ENCODE peak calls at places on chromosomes 11 and 22, in nine cellular contexts. S, J, F, C, X, Z, V, U and N are unnamed samples.

GRCh38 chr11:28463826-28464225 is 355.6 kb downstream of the METTL15 start:
- DNase-seq in S (no peak), J (peak; percentile 80), F (peak; percentile 88), C (peak; percentile 22), X (peak; percentile 13), Z (no peak), V (peak; percentile 17), U (no peak), N (no peak)

GRCh38 chr11:109851780-109852390 is 241.3 kb upstream of the ZC3H12C start:
- DNase-seq in S (no peak), J (peak; percentile 63), F (no peak), C (peak; percentile 36), X (no peak), Z (peak; percentile 16), V (peak; percentile 58), U (no peak), N (no peak)

GRCh38 chr11:20991471-20991870 is 322.1 kb downstream of the NELL1 start:
- DNase-seq in S (no peak), J (no peak), F (no peak), C (no peak), X (no peak), Z (no peak), V (peak; percentile 6), U (no peak), N (no peak)

GRCh38 chr11:43557553-43558031 is 122.9 kb upstream of the HSD17B12 start:
- DNase-seq in S (no peak), J (no peak), F (no peak), C (no peak), X (no peak), Z (peak; percentile 14), V (no peak), U (no peak), N (no peak)

GRCh38 chr22:29154364-29155048 is 51.2 kb upstream of the EMID1 start:
- DNase-seq in S (peak; percentile 79), J (peak; percentile 55), F (peak; percentile 15), C (peak; percentile 50), X (peak; percentile 18), Z (peak; percentile 64), V (peak; percentile 66), U (peak; percentile 90), N (no peak)

GRCh38 chr11:2816941-2817421 is 68.6 kb downstream of the CDKN1C start:
- DNase-seq in S (no peak), J (peak; percentile 86), F (peak; percentile 66), C (peak; percentile 71), X (peak; percentile 57), Z (peak; percentile 64), V (no peak), U (no peak), N (peak; percentile 59)

GRCh38 chr22:29369460-29369859 is 18.9 kb downstream of the AP1B1 start:
- DNase-seq in S (peak; percentile 44), J (peak; percentile 87), F (no peak), C (peak; percentile 82), X (peak; percentile 73), Z (peak; percentile 74), V (peak; percentile 76), U (no peak), N (peak; percentile 12)

GRCh38 chr22:22865311-22866072 is 22.1 kb upstream of the IGLL5 start:
- DNase-seq in S (no peak), J (no peak), F (no peak), C (no peak), X (no peak), Z (peak; percentile 27), V (no peak), U (no peak), N (no peak)

GRCh38 chr22:42944409-42944808 is 70.5 kb downstream of the PACSIN2 start:
- DNase-seq in S (no peak), J (no peak), F (no peak), C (no peak), X (no peak), Z (no peak), V (no peak), U (no peak), N (no peak)

GRCh38 chr11:73072935-73073481 is 69.1 kb downstream of the FCHSD2 start:
- DNase-seq in S (no peak), J (peak; percentile 15), F (no peak), C (peak; percentile 31), X (no peak), Z (peak; percentile 51), V (peak; percentile 38), U (no peak), N (no peak)

GRCh38 chr22:44091021-44091721 is 67.1 kb downstream of the PARVB start:
- DNase-seq in S (no peak), J (peak; percentile 12), F (no peak), C (peak; percentile 9), X (no peak), Z (peak; percentile 31), V (peak; percentile 46), U (no peak), N (no peak)

GRCh38 chr11:8705171-8705570 is 22.6 kb downstream of the RPL27A start:
- DNase-seq in S (no peak), J (no peak), F (no peak), C (no peak), X (no peak), Z (no peak), V (no peak), U (no peak), N (no peak)

DNA sequence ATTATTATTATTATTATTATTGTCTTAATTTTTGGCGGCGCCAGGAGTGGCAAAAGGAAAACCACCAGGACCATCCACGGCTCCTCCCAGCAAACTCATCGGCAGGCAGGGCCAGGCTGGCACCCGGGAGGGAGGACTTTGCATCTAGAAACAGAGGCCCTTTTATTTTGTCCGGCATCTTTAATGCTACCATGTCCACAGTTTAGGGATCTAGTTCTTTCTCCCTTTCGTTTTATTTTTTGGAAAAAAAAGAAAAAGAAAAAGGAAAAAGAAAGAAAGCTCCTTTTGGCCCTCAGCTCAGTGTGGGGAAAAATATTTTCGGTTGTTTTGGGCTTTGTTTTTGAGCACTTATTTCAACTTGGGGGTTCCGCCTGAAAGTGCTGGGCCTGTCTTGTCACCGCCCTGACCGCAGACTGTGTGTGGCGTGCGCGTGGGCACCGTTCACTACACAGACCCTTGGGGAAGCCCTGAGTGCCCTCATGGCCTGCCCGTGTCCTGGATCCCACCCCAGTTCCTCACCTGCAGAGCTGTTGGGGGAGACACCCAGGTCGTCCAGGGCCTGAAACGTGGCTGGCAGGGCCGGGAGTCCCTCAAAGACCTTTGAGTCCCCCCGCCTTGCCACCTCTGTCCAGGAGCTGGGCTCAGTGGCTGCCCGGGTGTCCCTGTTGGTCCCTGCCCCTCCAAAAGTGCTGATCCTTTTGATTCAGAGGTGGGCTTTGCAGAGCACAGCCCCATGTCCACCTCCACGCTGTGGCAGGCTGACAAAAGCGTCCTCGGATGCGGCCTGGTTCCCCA is 69.1 kb upstream of the PPARA start:
- DNase-seq in S (no peak), J (no peak), F (no peak), C (no peak), X (no peak), Z (no peak), V (no peak), U (peak; percentile 38), N (no peak)
- H3K4me3 ChIP-seq in S (peak overlapping the region; percentile 57), J (peak overlapping the region; percentile 98), F (peak overlapping the region; percentile 56), C (peak overlapping the region; percentile 94), X (peak overlapping the region; percentile 98), Z (peak overlapping the region; percentile 28), V (peak overlapping the region; percentile 89), U (no peak overlapping the region), N (no peak overlapping the region)

DNA sequence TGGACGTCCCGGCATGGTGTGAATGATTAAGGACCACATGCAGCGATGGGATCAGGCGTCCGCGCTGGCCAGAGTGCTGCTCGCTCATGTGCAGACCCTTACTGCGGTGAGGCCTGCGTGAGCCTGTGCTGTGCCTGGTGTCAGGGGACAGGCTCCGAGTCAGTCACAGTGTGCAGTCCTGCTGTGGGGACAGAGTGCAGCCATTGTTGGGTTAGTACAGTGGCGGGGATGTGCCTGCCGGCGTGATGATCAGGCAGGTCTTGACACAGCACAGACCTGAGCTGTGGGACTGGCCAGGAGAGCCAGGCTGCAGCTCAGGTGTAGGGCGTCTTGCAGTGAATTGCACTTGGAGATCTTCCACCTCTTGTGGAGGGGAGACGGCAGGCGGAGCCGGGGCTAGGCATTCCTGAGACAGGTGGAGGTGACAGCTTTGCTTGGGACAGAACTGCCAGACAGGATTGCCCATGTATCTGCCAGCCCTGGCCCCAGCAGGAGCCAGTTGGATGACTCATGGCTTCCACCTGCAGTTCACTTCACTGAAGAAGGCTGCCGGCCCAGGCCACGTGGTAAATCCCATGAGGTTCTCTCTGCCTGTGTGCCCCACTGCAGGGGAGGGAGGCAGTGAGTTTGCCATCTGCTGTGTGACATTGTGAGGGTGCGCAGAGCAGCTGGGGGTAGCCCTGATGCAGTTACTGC is 17.3 kb downstream of the TRMU start:
- DNase-seq in S (peak; percentile 74), J (peak; percentile 58), F (no peak), C (peak; percentile 40), X (no peak), Z (peak; percentile 11), V (peak; percentile 87), U (peak; percentile 22), N (peak; percentile 43)
- TF ChIP-seq CTCF in S (no peak), J (no peak), F (no peak), C (no peak), X (no peak), Z (no peak), V (no peak), U (no peak), N (no peak)

GRCh38 chr11:116314012-116314411 is 458.8 kb downstream of the BUD13 start:
- DNase-seq in S (no peak), J (no peak), F (no peak), C (no peak), X (no peak), Z (no peak), V (no peak), U (no peak), N (no peak)

GRCh38 chr11:116311141-116311540 is 461.6 kb downstream of the BUD13 start:
- DNase-seq in S (no peak), J (no peak), F (no peak), C (no peak), X (no peak), Z (no peak), V (no peak), U (no peak), N (no peak)

GRCh38 chr11:116312560-116313340 is 460.0 kb downstream of the BUD13 start:
- DNase-seq in S (peak; percentile 84), J (peak; percentile 63), F (no peak), C (peak; percentile 2), X (peak; percentile 50), Z (peak; percentile 34), V (no peak), U (peak; percentile 71), N (peak; percentile 48)

GRCh38 chr11:116310215-116310614 is 462.6 kb downstream of the BUD13 start:
- DNase-seq in S (no peak), J (peak; percentile 84), F (no peak), C (no peak), X (peak; percentile 76), Z (peak; percentile 0), V (no peak), U (no peak), N (peak; percentile 12)

GRCh38 chr11:116309446-116309845 is 463.3 kb downstream of the BUD13 start:
- DNase-seq in S (no peak), J (peak; percentile 8), F (no peak), C (no peak), X (no peak), Z (no peak), V (no peak), U (no peak), N (no peak)
- H3K4me3 ChIP-seq in S (no peak overlapping the region), J (no peak overlapping the region), F (no peak overlapping the region), C (no peak overlapping the region), X (no peak overlapping the region), Z (no peak overlapping the region), V (no peak overlapping the region), U (no peak overlapping the region), N (no peak overlapping the region)

DNA sequence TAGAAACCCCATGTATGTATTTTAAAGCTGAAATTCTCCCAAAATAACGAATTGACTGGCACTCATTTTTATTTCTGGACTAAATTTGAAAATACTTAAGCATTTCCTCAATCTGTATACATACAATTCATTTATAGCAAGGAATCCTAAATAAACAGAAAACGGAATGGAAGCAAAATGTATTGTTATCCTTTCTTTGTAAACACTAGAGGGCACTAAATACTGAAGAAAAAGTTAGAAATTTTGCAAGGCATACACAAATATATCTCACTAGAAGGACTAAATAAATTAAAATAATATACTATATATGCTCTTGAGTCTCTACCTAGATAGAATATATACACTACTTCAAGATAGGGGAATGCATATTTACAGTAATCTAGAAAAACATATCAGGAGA is 23.1 kb upstream of the ANO5 start:
- DNase-seq in S (no peak), J (peak; percentile 1), F (no peak), C (no peak), X (no peak), Z (peak; percentile 9), V (no peak), U (no peak), N (no peak)
- TF ChIP-seq CTCF in S (no peak), J (no peak), F (no peak), C (peak; percentile 15), X (no peak), Z (peak; percentile 39), V (no peak), U (no peak), N (peak; percentile 29)